ENCODE peak calls at places on chromosome 20, in five cellular contexts. R is NCI-H146, B is Calu3, W is SHP77 treated with DMSO at 0.1 percent for 48 hours, D is psoas muscle. O is an unnamed sample.

GRCh38 chr20:32589256-32589655 is 4.1 kb upstream of the NOL4L start:
- DNase-seq in R (no peak), B (peak), W (no peak), D (no peak), O (no peak)

GRCh38 chr20:47126709-47127108 is 229.8 kb downstream of the ZMYND8 start:
- DNase-seq in R (no peak), B (no peak), W (no peak), D (no peak), O (no peak)

GRCh38 chr20:36687850-36688249 is 41.9 kb upstream of the SLA2 start:
- DNase-seq in R (no peak), B (no peak), W (no peak), D (no peak), O (no peak)

GRCh38 chr20:53847118-53847842 is 223.1 kb downstream of the BCAS1 start:
- DNase-seq in R (no peak), B (no peak), W (no peak), D (no peak), O (no peak)

GRCh38 chr20:18857640-18858039 is 44.1 kb downstream of the SCP2D1 start:
- DNase-seq in R (no peak), B (no peak), W (no peak), D (no peak), O (no peak)

GRCh38 chr20:271528-271927 is 14.0 kb downstream of the DEFB132 start:
- DNase-seq in R (no peak), B (no peak), W (no peak), D (no peak), O (no peak)

GRCh38 chr20:5696011-5696559 is 54.1 kb upstream of the SHLD1 start:
- DNase-seq in R (no peak), B (no peak), W (no peak), D (peak), O (peak)

GRCh38 chr20:50663095-50663821 is 28.1 kb downstream of the RIPOR3 start:
- DNase-seq in R (no peak), B (peak), W (no peak), D (no peak), O (peak)

GRCh38 chr20:35637266-35637665 is 21.6 kb downstream of the SPAG4 start:
- DNase-seq in R (no peak), B (no peak), W (no peak), D (no peak), O (no peak)

GRCh38 chr20:64039293-64040160 is 3.5 kb downstream of the C20orf204 start:
- DNase-seq in R (peak), B (no peak), W (no peak), D (no peak), O (no peak)

GRCh38 chr20:54115172-54115854 is 44.9 kb upstream of the BCAS1 start:
- DNase-seq in R (no peak), B (no peak), W (no peak), D (no peak), O (no peak)

GRCh38 chr20:47456952-47457724 is 44.5 kb upstream of the NCOA3 start:
- DNase-seq in R (no peak), B (peak), W (no peak), D (no peak), O (no peak)

GRCh38 chr20:52410182-52410647 is 218.6 kb upstream of the ZFP64 start:
- DNase-seq in R (no peak), B (no peak), W (no peak), D (no peak), O (no peak)

GRCh38 chr20:32626859-32627636 is 41.9 kb upstream of the NOL4L start:
- DNase-seq in R (peak), B (peak), W (peak), D (no peak), O (no peak)

GRCh38 chr20:31740208-31740607 is 1.1 kb downstream of the TPX2 start:
- DNase-seq in R (no peak), B (no peak), W (no peak), D (no peak), O (no peak)

GRCh38 chr20:21033817-21034216 is 72.3 kb downstream of the LINC00237 start:
- DNase-seq in R (no peak), B (no peak), W (no peak), D (no peak), O (no peak)

GRCh38 chr20:6265204-6265904 is 142.5 kb upstream of the FERMT1 start:
- DNase-seq in R (peak), B (peak), W (peak), D (no peak), O (peak)

GRCh38 chr20:5095931-5096330 is 23.8 kb downstream of the PCNA start:
- DNase-seq in R (no peak), B (no peak), W (no peak), D (no peak), O (no peak)

GRCh38 chr20:63698739-63699465 is 2.5 kb downstream of the TNFRSF6B start:
- DNase-seq in R (no peak), B (peak), W (no peak), D (peak), O (no peak)

GRCh38 chr20:43548273-43548880 is 10.4 kb upstream of the SGK2 start:
- DNase-seq in R (no peak), B (no peak), W (no peak), D (no peak), O (no peak)

GRCh38 chr20:58075565-58075964 is 152.9 kb downstream of the ANKRD60 start:
- DNase-seq in R (no peak), B (no peak), W (no peak), D (no peak), O (no peak)

GRCh38 chr20:64260239-64260638 is 4.7 kb downstream of the PCMTD2 start:
- DNase-seq in R (no peak), B (no peak), W (no peak), D (no peak), O (no peak)

GRCh38 chr20:45174434-45175364 is at the start of gene PI3:
- DNase-seq in R (no peak), B (peak), W (no peak), D (no peak), O (peak)

GRCh38 chr20:50588034-50588736 is 78.0 kb downstream of the PTPN1 start:
- DNase-seq in R (peak), B (peak), W (peak), D (peak), O (peak)

GRCh38 chr20:13683833-13684232 is 45.1 kb upstream of the TASP1 start:
- DNase-seq in R (no peak), B (no peak), W (no peak), D (no peak), O (peak)

GRCh38 chr20:53937929-53938367 is 132.4 kb downstream of the BCAS1 start:
- DNase-seq in R (no peak), B (no peak), W (no peak), D (no peak), O (peak)

GRCh38 chr20:53599378-53599777 is 5.7 kb upstream of the ZNF217 start:
- DNase-seq in R (no peak), B (no peak), W (no peak), D (no peak), O (no peak)

GRCh38 chr20:13739726-13740649 is 44.7 kb downstream of the ESF1 start:
- DNase-seq in R (no peak), B (no peak), W (no peak), D (no peak), O (no peak)

GRCh38 chr20:25283221-25283951 is 35.5 kb downstream of the PYGB start:
- DNase-seq in R (no peak), B (no peak), W (no peak), D (no peak), O (no peak)

GRCh38 chr20:59751075-59751711 is 146.9 kb downstream of the PHACTR3 start:
- DNase-seq in R (peak), B (peak), W (no peak), D (peak), O (peak)

O was measured in HepG2.